ENCODE peak calls at places on chromosomes 6 and 20, in five cellular contexts. E is adrenal gland, Y is OCI-LY7, L is mucosa of descending colon, Z is astrocyte. J is an unnamed sample.

GRCh38 chr6:63640062-63640461 is 4.5 kb downstream of the PHF3 start:
- DNase-seq in E (no peak), Y (no peak), L (no peak), Z (peak; percentile 73), J (no peak)

GRCh38 chr6:43247115-43247999 is 4.1 kb downstream of the TTBK1 start:
- DNase-seq in E (peak; percentile 86), Y (peak; percentile 89), L (peak; percentile 81), Z (no peak), J (peak; percentile 68)

GRCh38 chr6:17885079-17885478 is 102.4 kb downstream of the KIF13A start:
- DNase-seq in E (no peak), Y (no peak), L (no peak), Z (no peak), J (no peak)

GRCh38 chr6:163620670-163621330 is 206.3 kb downstream of the QKI start:
- DNase-seq in E (no peak), Y (peak; percentile 64), L (no peak), Z (peak; percentile 34), J (no peak)

GRCh38 chr20:46207031-46207549 is 89.0 kb downstream of the CD40 start:
- DNase-seq in E (peak; percentile 70), Y (no peak), L (no peak), Z (no peak), J (no peak)

GRCh38 chr6:5471637-5472430 is 210.5 kb downstream of the FARS2 start:
- DNase-seq in E (peak; percentile 61), Y (no peak), L (no peak), Z (peak; percentile 36), J (no peak)

GRCh38 chr20:17614176-17614811 is 44.4 kb downstream of the DSTN start:
- DNase-seq in E (peak; percentile 60), Y (no peak), L (peak; percentile 76), Z (no peak), J (no peak)

GRCh38 chr6:43793875-43794242 is 23.8 kb downstream of the VEGFA start:
- DNase-seq in E (no peak), Y (no peak), L (no peak), Z (no peak), J (no peak)

GRCh38 chr6:53151676-53152075 is 3.0 kb upstream of the GCM1 start:
- DNase-seq in E (no peak), Y (peak; percentile 35), L (no peak), Z (no peak), J (no peak)

GRCh38 chr6:53090576-53090975 is 25.4 kb downstream of the FBXO9 start:
- DNase-seq in E (peak; percentile 74), Y (no peak), L (no peak), Z (peak; percentile 15), J (no peak)

GRCh38 chr6:28488916-28489365 is 26.7 kb downstream of the GPX6 start:
- DNase-seq in E (no peak), Y (no peak), L (no peak), Z (peak; percentile 56), J (no peak)

GRCh38 chr20:20229595-20229994 is 138.3 kb upstream of the INSM1 start:
- DNase-seq in E (no peak), Y (no peak), L (no peak), Z (no peak), J (no peak)

GRCh38 chr6:169853196-169854082 is 102.0 kb downstream of the ERMARD start:
- DNase-seq in E (peak; percentile 30), Y (no peak), L (no peak), Z (no peak), J (no peak)

GRCh38 chr6:14489445-14489844 is 371.9 kb downstream of the CD83 start:
- DNase-seq in E (no peak), Y (no peak), L (no peak), Z (no peak), J (no peak)

GRCh38 chr6:84536914-84537638 is 227.3 kb downstream of the TBX18 start:
- DNase-seq in E (no peak), Y (no peak), L (no peak), Z (no peak), J (no peak)

GRCh38 chr6:46926481-46926880 is 4.7 kb upstream of the ADGRF5 start:
- DNase-seq in E (no peak), Y (no peak), L (no peak), Z (peak; percentile 75), J (no peak)

GRCh38 chr20:54100563-54100962 is 30.2 kb upstream of the BCAS1 start:
- DNase-seq in E (no peak), Y (no peak), L (no peak), Z (peak; percentile 37), J (no peak)

GRCh38 chr6:32858194-32858593 is 4.2 kb downstream of the PSMB9 start:
- DNase-seq in E (no peak), Y (no peak), L (no peak), Z (no peak), J (no peak)

GRCh38 chr6:79941489-79942151 is 5.7 kb downstream of the ELOVL4 start:
- DNase-seq in E (no peak), Y (no peak), L (no peak), Z (no peak), J (no peak)

GRCh38 chr6:72619883-72620696 is 1.8 kb upstream of the KCNQ5 start:
- DNase-seq in E (peak; percentile 72), Y (peak; percentile 66), L (peak; percentile 41), Z (peak; percentile 43), J (peak; percentile 70)

GRCh38 chr6:54992789-54993188 is 146.2 kb downstream of the FAM83B start:
- DNase-seq in E (no peak), Y (peak; percentile 15), L (no peak), Z (no peak), J (no peak)

GRCh38 chr20:62168890-62169435 is 13.9 kb upstream of the MTG2 start:
- DNase-seq in E (no peak), Y (no peak), L (no peak), Z (no peak), J (no peak)

GRCh38 chr6:96685702-96686101 is 122.8 kb downstream of the FHL5 start:
- DNase-seq in E (no peak), Y (no peak), L (no peak), Z (no peak), J (no peak)

DNA sequence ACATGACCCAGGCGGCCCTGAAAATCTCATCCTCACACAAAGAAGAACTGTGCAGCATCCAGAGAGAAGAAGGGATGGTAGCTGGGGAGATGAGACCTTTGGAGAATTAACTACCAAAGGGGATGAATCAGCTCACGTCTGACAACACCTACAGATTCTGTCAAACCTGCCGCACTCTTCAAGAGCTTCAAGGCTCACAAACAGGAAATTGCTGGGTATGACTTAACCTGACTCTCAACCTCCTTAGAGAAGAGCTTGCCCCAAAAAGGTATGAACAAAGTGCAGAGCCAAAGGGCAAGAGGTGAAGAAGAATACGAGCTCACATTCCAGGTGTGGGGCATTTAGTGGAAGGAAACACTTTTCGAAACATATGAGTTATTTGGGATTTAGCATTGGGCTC is 139.8 kb downstream of the BACH2 start:
- DNase-seq in E (no peak), Y (no peak), L (no peak), Z (no peak), J (peak; percentile 69)
- H3K4me1 ChIP-seq in E (no peaks in the 10 kb centered on the region), Y (peaks cover 4% of the 10 kb centered on the region), L (no peaks in the 10 kb centered on the region), Z (no peaks in the 10 kb centered on the region), J (peaks cover 72% of the 10 kb centered on the region)

DNA sequence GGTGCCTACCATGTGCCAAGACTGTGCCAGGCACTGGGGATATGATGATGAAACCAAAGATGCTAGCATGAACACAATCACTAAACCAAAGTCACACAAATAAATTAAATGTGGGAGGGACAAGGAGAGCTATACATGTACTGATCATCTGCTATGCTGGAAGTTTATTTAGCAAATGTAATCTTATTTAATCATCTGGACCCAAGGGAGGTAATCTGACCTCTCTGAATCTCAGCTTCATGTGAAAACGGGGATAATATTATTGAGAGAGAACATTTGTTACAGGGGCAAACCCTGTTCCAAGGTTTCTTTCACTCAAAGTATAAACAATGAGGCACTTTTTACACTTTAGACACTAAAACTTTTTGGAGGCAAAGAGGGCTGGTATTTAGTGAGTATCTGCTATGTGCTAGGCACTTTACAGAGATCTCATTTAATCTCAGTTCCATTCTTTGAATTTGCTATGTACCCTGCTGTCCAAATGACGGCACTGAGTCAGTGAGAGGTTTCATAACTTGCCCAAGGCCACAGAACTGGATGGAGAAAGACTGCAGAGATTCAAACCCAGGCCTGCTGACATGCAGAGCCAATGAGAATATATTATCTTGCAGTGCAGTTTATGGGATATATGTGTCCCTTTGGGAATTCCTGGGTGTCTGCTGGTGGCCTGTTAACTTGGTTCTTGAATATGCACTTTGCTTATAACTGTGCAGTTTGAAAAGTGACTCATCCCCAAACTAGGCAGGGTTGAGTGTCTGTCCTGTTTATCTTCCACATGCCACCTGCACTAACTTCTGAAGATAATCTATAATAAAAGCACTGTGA is 3.3 kb upstream of the ASXL1 start:
- DNase-seq in E (peak; percentile 78), Y (no peak), L (no peak), Z (peak; percentile 66), J (no peak)
- H3K4me3 ChIP-seq in E (no peak overlapping the region), Y (peak overlapping the region; percentile 1), L (no peak overlapping the region), Z (no peak overlapping the region), J (no peak overlapping the region)

GRCh38 chr20:10554285-10554684 is 119.2 kb downstream of the SLX4IP start:
- DNase-seq in E (no peak), Y (no peak), L (no peak), Z (no peak), J (no peak)

GRCh38 chr20:10556519-10557083 is 117.2 kb downstream of the JAG1 start:
- DNase-seq in E (no peak), Y (no peak), L (no peak), Z (no peak), J (no peak)

GRCh38 chr20:10555393-10555792 is 118.4 kb downstream of the JAG1 start:
- DNase-seq in E (no peak), Y (no peak), L (no peak), Z (no peak), J (no peak)

GRCh38 chr20:10557685-10558084 is 116.1 kb downstream of the JAG1 start:
- DNase-seq in E (no peak), Y (peak; percentile 2), L (no peak), Z (peak; percentile 24), J (no peak)

DNA sequence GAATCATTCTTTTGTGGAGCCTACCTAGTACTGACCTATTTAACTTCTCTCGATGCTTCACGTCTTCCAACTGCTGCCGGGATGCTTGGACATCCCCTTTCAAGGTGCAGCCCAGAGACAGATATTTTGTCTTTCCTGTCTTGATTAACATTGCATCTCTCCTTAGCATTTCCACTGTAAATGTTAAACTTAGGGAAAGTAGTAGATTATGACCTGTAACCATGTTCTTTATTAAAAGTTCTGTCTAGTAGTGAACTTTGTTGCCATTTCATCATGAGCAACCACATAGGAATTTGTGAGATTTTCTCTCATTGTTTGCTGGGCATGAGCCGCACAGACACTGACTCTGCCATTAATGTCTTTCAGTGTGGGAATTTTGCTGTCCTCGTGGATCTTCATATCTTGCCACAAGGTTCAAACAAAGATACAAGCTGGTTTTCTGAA is 117.9 kb downstream of the JAG1 start:
- DNase-seq in E (no peak), Y (no peak), L (no peak), Z (peak; percentile 70), J (no peak)
- H3K4me1 ChIP-seq in E (no peaks in the 10 kb centered on the region), Y (no peaks in the 10 kb centered on the region), L (no peaks in the 10 kb centered on the region), Z (peaks cover 38% of the 10 kb centered on the region), J (no peaks in the 10 kb centered on the region)

GRCh38 chr20:15164726-15165125 is 827.3 kb upstream of the FLRT3 start:
- DNase-seq in E (no peak), Y (no peak), L (no peak), Z (no peak), J (no peak)

GRCh38 chr20:15166744-15167143 is 829.3 kb upstream of the FLRT3 start:
- DNase-seq in E (no peak), Y (no peak), L (no peak), Z (no peak), J (no peak)

GRCh38 chr20:15163632-15164031 is 826.2 kb upstream of the FLRT3 start:
- DNase-seq in E (no peak), Y (no peak), L (no peak), Z (no peak), J (no peak)

GRCh38 chr20:15158438-15158990 is 821.1 kb upstream of the FLRT3 start:
- DNase-seq in E (no peak), Y (no peak), L (no peak), Z (no peak), J (no peak)

GRCh38 chr20:15162061-15162740 is 824.8 kb upstream of the FLRT3 start:
- DNase-seq in E (no peak), Y (no peak), L (peak; percentile 2), Z (no peak), J (no peak)
- H3K4me3 ChIP-seq in E (peak overlapping the region; percentile 56), Y (no peak overlapping the region), L (no peak overlapping the region), Z (no peak overlapping the region), J (no peak overlapping the region)

J was measured in CD8-positive, alpha-beta memory T cell.